ENCODE peak calls at places on chromosomes 13 and 19, in four cellular contexts. Z is GM23338, H is B cell, X is Calu3. C is an unnamed sample.

GRCh38 chr13:87669379-87669978 is 1.7 kb upstream of the SLITRK5 start:
- DNase-seq in Z (peak), H (no peak), X (no peak), C (peak)

GRCh38 chr13:94233401-94233800 is 246.1 kb downstream of the DCT start:
- DNase-seq in Z (no peak), H (no peak), X (no peak), C (peak)

GRCh38 chr19:34260771-34261173 is 6.4 kb downstream of the GARRE1 start:
- DNase-seq in Z (peak), H (no peak), X (no peak), C (no peak)

GRCh38 chr19:7746903-7747884 is at the start of gene CD209:
- DNase-seq in Z (peak), H (no peak), X (no peak), C (no peak)

GRCh38 chr19:17503240-17503639 is 8.2 kb upstream of the PGLS start:
- DNase-seq in Z (no peak), H (no peak), X (no peak), C (no peak)

GRCh38 chr13:33441015-33441414 is 155.5 kb upstream of the STARD13 start:
- DNase-seq in Z (peak), H (no peak), X (peak), C (peak)

GRCh38 chr19:40355975-40356680 is 7.6 kb downstream of the PLD3 start:
- DNase-seq in Z (no peak), H (no peak), X (no peak), C (no peak)

GRCh38 chr19:58554494-58555368 is at the start of gene CHMP2A:
- DNase-seq in Z (peak), H (peak), X (peak), C (peak)

GRCh38 chr19:20278342-20278741 is 111.3 kb downstream of the ZNF486 start:
- DNase-seq in Z (peak), H (no peak), X (peak), C (no peak)

GRCh38 chr19:36225219-36225892 is 10.4 kb downstream of the ZNF146 start:
- DNase-seq in Z (no peak), H (no peak), X (no peak), C (peak)

GRCh38 chr13:49371943-49372636 is 71.8 kb downstream of the CAB39L start:
- DNase-seq in Z (no peak), H (no peak), X (no peak), C (no peak)

GRCh38 chr19:18848860-18849661 is 17.3 kb downstream of the UPF1 start:
- DNase-seq in Z (no peak), H (no peak), X (no peak), C (peak)

GRCh38 chr19:37905936-37906867 is at the start of gene WDR87:
- DNase-seq in Z (peak), H (peak), X (peak), C (peak)

GRCh38 chr13:77574076-77574475 is 38.6 kb downstream of the SCEL start:
- DNase-seq in Z (no peak), H (no peak), X (no peak), C (no peak)

GRCh38 chr13:85074543-85075313 is 724.5 kb downstream of the SLITRK6 start:
- DNase-seq in Z (no peak), H (no peak), X (no peak), C (no peak)

GRCh38 chr19:4781851-4782250 is 9.7 kb upstream of the FEM1A start:
- DNase-seq in Z (no peak), H (no peak), X (no peak), C (no peak)

GRCh38 chr19:53634768-53635167 is 3.0 kb downstream of the DPRX start:
- DNase-seq in Z (no peak), H (no peak), X (no peak), C (no peak)

GRCh38 chr13:55653497-55653896 is 1487.2 kb upstream of the PRR20A start:
- DNase-seq in Z (peak), H (no peak), X (no peak), C (no peak)

GRCh38 chr19:33403973-33404304 is 30.4 kb downstream of the CEBPG start:
- DNase-seq in Z (no peak), H (no peak), X (no peak), C (no peak)

GRCh38 chr19:30450101-30450500 is 77.9 kb downstream of the ZNF536 start:
- DNase-seq in Z (peak), H (no peak), X (no peak), C (no peak)

GRCh38 chr13:101317986-101318523 is 98.3 kb downstream of the NALCN start:
- DNase-seq in Z (no peak), H (no peak), X (no peak), C (no peak)

GRCh38 chr19:940591-941291 is 14.9 kb downstream of the ARID3A start:
- DNase-seq in Z (no peak), H (peak), X (peak), C (no peak)

GRCh38 chr19:33445752-33446070 is 72.2 kb downstream of the CEBPG start:
- DNase-seq in Z (no peak), H (no peak), X (no peak), C (no peak)

GRCh38 chr13:26590379-26590778 is 32.9 kb downstream of the WASF3 start:
- DNase-seq in Z (no peak), H (no peak), X (no peak), C (no peak)

GRCh38 chr13:26735677-26736076 is 24.9 kb downstream of the GPR12 start:
- DNase-seq in Z (no peak), H (no peak), X (no peak), C (no peak)

GRCh38 chr19:38539751-38540150 is 78.0 kb downstream of the MAP4K1 start:
- DNase-seq in Z (no peak), H (no peak), X (no peak), C (no peak)

GRCh38 chr13:24282256-24282655 is 27.1 kb upstream of the C1QTNF9 start:
- DNase-seq in Z (no peak), H (no peak), X (no peak), C (no peak)

GRCh38 chr19:23395041-23395721 is at the start of gene ZNF91:
- DNase-seq in Z (peak), H (peak), X (peak), C (peak)

GRCh38 chr19:35169226-35169995 is 14.9 kb downstream of the FXYD5 start:
- DNase-seq in Z (no peak), H (peak), X (no peak), C (no peak)

GRCh38 chr19:56144816-56145215 is 3.7 kb downstream of the ZNF444 start:
- DNase-seq in Z (no peak), H (no peak), X (no peak), C (no peak)

GRCh38 chr13:47853236-47853635 is 147.8 kb downstream of the SUCLA2 start:
- DNase-seq in Z (no peak), H (no peak), X (no peak), C (no peak)

GRCh38 chr13:34730966-34731365 is 211.1 kb upstream of the NBEA start:
- DNase-seq in Z (no peak), H (no peak), X (no peak), C (no peak)

GRCh38 chr13:23799945-23800344 is 89.3 kb downstream of the MIPEP start:
- DNase-seq in Z (no peak), H (no peak), X (no peak), C (no peak)

GRCh38 chr19:4372630-4373367 is 27.5 kb downstream of the SH3GL1 start:
- DNase-seq in Z (no peak), H (no peak), X (no peak), C (no peak)

GRCh38 chr13:113837554-113838355 is 26.1 kb downstream of the GAS6 start:
- DNase-seq in Z (no peak), H (no peak), X (peak), C (peak)

GRCh38 chr13:64910061-64910460 is 2320.1 kb downstream of the PCDH9 start:
- DNase-seq in Z (no peak), H (no peak), X (no peak), C (no peak)

GRCh38 chr13:28204043-28204442 is 65.7 kb downstream of the PAN3 start:
- DNase-seq in Z (no peak), H (no peak), X (no peak), C (no peak)

GRCh38 chr19:3710265-3710812 is 2.2 kb downstream of the TJP3 start:
- DNase-seq in Z (peak), H (peak), X (peak), C (no peak)

GRCh38 chr13:71320452-71320851 is 546.6 kb downstream of the DACH1 start:
- DNase-seq in Z (peak), H (no peak), X (peak), C (no peak)

GRCh38 chr13:81957121-81957520 is 1616.2 kb upstream of the SPRY2 start:
- DNase-seq in Z (peak), H (no peak), X (no peak), C (no peak)
- TF ChIP-seq CTCF in Z (peak), H (no peak), X (no peak), C (no peak)

GRCh38 chr13:91557328-91557727 is 158.9 kb downstream of the GPC5 start:
- DNase-seq in Z (no peak), H (no peak), X (no peak), C (no peak)
- TF ChIP-seq CTCF in Z (no peak), H (no peak), X (no peak), C (no peak)

DNA sequence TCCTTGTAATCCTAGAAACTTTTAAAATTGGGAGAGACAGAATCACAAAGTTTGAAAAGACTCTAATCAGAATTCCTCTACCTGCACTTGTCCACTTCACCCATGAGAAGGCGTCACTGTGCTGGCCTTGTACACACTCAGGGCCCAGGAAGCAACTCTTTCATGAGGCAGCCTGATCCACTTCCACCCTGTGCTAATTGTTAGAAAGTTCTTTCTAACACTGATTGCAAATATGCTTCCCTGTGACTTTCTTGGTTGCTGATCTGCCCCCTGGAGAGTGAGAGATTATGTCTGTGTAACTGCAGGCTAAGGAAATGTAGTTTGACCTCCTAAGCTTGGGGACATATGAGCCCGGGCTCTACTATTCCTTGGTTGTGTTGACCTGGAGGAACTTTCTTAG is 494.6 kb downstream of the MYO16 start:
- DNase-seq in Z (no peak), H (no peak), X (no peak), C (no peak)
- TF ChIP-seq CTCF in Z (peak), H (no peak), X (no peak), C (peak)

DNA sequence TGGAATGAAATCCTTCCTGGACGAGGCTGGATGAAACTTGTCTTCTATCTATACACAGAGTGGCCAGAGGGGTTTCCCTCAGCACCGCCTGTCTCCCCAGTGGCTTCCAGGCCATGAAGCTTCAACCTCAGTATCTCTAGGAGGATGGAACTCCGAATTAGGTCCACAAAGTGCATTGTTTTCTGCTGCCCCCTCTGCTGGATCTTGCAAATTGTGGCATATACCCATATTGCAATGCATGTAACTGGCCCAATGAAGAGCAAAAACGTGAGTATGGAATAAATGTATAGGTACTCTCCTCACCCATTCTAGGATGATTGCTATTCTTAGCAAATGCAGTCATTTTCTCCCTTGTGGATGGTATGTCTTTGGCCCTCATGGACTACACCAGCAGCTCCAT is 14.7 kb upstream of the LILRB4 start:
- DNase-seq in Z (no peak), H (no peak), X (no peak), C (no peak)
- TF ChIP-seq CTCF in Z (no peak), H (no peak), X (no peak), C (no peak)

GRCh38 chr13:95641291-95641811 is 3.2 kb downstream of the DZIP1 start:
- DNase-seq in Z (peak), H (no peak), X (no peak), C (no peak)
- TF ChIP-seq CTCF in Z (no peak), H (no peak), X (no peak), C (no peak)

GRCh38 chr19:44812142-44812718 is 3.3 kb downstream of the BCAM start:
- DNase-seq in Z (no peak), H (peak), X (no peak), C (no peak)

GRCh38 chr19:44813331-44814131 is 4.6 kb downstream of the BCAM start:
- DNase-seq in Z (peak), H (peak), X (no peak), C (no peak)

GRCh38 chr19:44816301-44816700 is 7.4 kb downstream of the BCAM start:
- DNase-seq in Z (no peak), H (no peak), X (no peak), C (no peak)

GRCh38 chr19:44814517-44814916 is 5.6 kb downstream of the BCAM start:
- DNase-seq in Z (no peak), H (peak), X (no peak), C (no peak)

DNA sequence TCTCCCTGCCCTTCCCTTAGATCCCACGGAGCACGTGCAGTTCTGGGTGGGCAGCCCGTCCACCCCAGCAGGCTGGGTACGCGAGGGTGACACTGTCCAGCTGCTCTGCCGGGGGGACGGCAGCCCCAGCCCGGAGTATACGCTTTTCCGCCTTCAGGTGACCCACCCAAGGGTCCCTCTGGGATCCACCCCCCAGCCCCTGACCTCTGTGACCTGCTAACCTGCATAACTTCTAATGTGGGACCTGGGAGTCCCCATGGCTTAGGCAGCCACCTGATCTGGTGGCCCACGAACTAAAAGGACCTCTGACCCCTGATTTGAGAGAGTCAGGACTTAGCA is 5.2 kb downstream of the BCAM start:
- DNase-seq in Z (no peak), H (peak), X (no peak), C (no peak)
- TF ChIP-seq CTCF in Z (no peak), H (no peak), X (no peak), C (no peak)

DNA sequence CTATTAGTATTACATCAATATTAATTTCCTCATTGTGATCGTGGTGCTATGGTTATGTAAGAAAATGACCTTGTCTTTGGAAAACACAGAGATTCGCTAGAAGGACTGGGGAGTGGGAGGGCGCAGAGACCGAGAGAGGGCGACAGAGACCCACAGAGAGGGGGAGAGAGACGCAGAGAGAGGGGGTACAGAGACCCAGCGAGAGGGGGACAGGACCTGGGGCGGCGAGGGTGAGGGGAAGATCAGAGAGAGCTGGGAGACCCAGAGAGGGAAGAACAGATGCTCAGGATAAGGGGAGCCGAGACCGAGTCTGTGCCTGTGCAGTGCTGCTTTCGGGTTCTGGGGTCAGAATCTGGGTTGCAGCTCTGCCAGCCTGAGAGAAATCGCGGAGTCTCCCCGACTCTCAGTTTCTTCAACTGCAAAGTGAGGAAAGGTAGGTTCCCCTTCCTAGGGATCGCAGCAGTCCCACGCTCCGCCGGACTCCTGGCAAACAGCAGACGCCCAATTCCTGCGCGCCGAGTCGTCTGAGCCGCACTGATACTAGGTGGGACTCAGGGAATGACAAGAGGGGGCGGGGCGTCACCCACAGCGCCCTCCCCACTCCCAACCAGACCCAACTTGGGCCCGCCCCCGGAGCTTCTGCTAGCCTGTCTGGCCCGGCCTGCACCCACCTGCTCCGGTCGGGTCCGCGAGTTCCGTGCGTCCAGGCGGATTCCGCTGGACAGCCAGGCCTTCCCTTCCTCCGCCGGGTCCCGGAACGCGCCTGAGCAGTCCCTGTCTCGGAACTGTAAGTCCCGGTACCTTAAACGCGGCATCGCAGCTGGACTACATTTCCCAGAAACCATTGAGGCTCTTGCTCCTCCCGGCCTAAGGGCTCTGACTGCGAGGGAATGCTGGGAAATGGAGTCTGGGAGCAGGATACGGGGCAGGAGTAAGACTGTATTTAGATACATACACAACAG is 15.3 kb downstream of the IZUMO2 start:
- DNase-seq in Z (peak), H (peak), X (peak), C (peak)
- TF ChIP-seq CTCF in Z (peak), H (peak), X (peak), C (peak)

GRCh38 chr13:92354583-92354982 is 872.0 kb upstream of the GPC6 start:
- DNase-seq in Z (no peak), H (no peak), X (no peak), C (no peak)

DNA sequence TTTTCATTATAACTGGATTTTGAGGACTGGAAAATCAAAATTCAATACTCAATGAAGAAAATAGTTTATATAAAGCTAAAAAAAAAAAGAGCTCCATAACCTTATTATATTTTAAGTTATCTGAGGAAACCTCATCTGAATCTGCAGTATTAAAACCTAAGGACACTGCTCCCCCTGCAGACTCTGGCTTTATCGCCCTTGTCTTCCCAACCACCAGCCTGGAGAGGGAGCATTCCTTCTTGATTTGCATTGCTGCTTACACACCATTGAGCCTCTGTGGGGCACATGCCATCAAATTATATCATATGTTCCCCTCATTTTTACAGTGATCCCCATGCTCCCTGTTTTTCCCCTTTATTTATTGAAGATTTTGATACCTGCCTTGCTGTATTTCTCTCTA is 871.4 kb upstream of the GPC6 start:
- DNase-seq in Z (peak), H (no peak), X (no peak), C (no peak)
- TF ChIP-seq CTCF in Z (peak), H (no peak), X (no peak), C (no peak)

GRCh38 chr19:45717131-45717982 is 13.3 kb downstream of the FBXO46 start:
- DNase-seq in Z (peak), H (peak), X (peak), C (peak)
- TF ChIP-seq CTCF in Z (no peak), H (no peak), X (no peak), C (peak)

GRCh38 chr13:44575035-44575434 is 1.1 kb downstream of the TSC22D1 start:
- DNase-seq in Z (no peak), H (no peak), X (no peak), C (no peak)

GRCh38 chr13:44576396-44577235 is 486 bp upstream of the TSC22D1 start:
- DNase-seq in Z (no peak), H (peak), X (peak), C (no peak)

GRCh38 chr13:44574466-44574855 is 1.7 kb downstream of the TSC22D1 start:
- DNase-seq in Z (no peak), H (no peak), X (no peak), C (no peak)

GRCh38 chr13:44577236-44578063 is 1.3 kb upstream of the TSC22D1 start:
- DNase-seq in Z (peak), H (peak), X (peak), C (peak)

DNA sequence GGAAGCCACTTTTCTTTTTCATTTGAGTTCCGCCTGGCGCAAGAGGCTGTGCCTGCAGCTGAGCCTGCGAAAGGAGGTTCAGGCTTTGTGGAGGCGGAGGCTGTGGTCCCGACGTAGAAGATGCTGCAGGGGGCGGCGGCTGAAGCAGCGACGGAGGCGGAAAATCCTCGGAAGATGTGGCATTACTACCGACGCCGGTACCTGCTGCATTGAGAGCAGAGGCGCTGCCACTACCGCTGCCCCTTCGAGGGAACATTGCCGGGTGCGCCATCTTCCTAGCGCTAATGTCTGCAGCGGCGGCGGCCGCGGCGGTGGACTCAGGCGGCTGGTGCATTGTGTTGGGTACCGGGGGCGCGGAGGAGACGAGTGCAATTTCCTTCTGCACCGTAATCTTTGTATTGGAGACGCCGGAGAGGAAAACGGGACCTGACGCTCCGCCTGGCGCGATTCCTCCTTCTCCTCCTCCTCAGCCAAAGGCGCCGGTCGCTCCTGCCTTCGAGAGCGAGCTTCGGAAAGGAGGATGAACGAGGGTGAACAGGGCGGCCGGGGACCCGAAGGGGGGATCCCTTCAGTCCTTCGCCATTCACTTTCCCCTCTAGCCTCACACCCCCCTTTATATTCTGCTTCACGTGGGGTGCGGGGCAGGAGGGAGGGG is at the start of gene TSC22D1:
- DNase-seq in Z (peak), H (peak), X (peak), C (peak)
- TF ChIP-seq CTCF in Z (no peak), H (no peak), X (no peak), C (peak)

C was measured in HFFc6.